ENCODE peak calls at places on chromosome 7, in seven cellular contexts. Q is MM.1S, Y is HCT116, P is hepatocyte, G is PC-9, F is GM23338, R is GM23248. C is an unnamed sample.
A peak's percentile ranks its signal among the peaks of the same experiment; 100 is the strongest.

GRCh38 chr7:26476271-26476670 is 184.6 kb downstream of the SNX10 start:
- DNase-seq in Q (no peak), P (no peak), F (peak; percentile 14), G (no peak), Y (no peak), R (no peak), C (no peak)

GRCh38 chr7:44965441-44965903 is 13.3 kb downstream of the MYO1G start:
- DNase-seq in Q (no peak), G (no peak), R (no peak), P (no peak), F (no peak), Y (no peak), C (no peak)

GRCh38 chr7:94344826-94345225 is 49.9 kb upstream of the COL1A2 start:
- DNase-seq in Y (no peak), G (no peak), Q (no peak), P (no peak), R (peak; percentile 58), F (no peak), C (peak; percentile 51)

GRCh38 chr7:74311305-74311744 is 22.1 kb downstream of the CLIP2 start:
- DNase-seq in Y (peak; percentile 29), P (no peak), G (peak; percentile 60), Q (no peak), R (peak; percentile 30), F (no peak), C (peak; percentile 84)

GRCh38 chr7:28328822-28329615 is 83.3 kb upstream of the CREB5 start:
- DNase-seq in Q (no peak), F (no peak), R (no peak), G (no peak), Y (no peak), P (no peak), C (no peak)

GRCh38 chr7:44966731-44967538 is 11.9 kb downstream of the MYO1G start:
- DNase-seq in F (no peak), R (no peak), G (peak; percentile 37), P (no peak), Q (no peak), Y (no peak), C (no peak)

GRCh38 chr7:26201261-26202018 is at the start of gene CBX3:
- DNase-seq in F (peak; percentile 96), R (peak; percentile 88), Y (peak; percentile 69), P (peak; percentile 94), G (peak; percentile 94), Q (peak; percentile 93), C (peak; percentile 84)

GRCh38 chr7:121049028-121049791 is 60.7 kb downstream of the CPED1 start:
- DNase-seq in R (no peak), F (peak; percentile 37), Y (no peak), G (no peak), P (no peak), Q (no peak), C (peak; percentile 16)

GRCh38 chr7:122301858-122302745 is 2.4 kb downstream of the FEZF1 start:
- DNase-seq in Y (no peak), F (peak; percentile 61), P (peak; percentile 17), G (no peak), R (peak; percentile 22), Q (no peak), C (no peak)

GRCh38 chr7:64618785-64619456 is 47.0 kb upstream of the ZNF107 start:
- DNase-seq in R (peak; percentile 68), Q (peak; percentile 59), Y (peak; percentile 59), F (peak; percentile 80), P (no peak), G (peak; percentile 11), C (peak; percentile 73)

GRCh38 chr7:106248616-106249015 is 36.2 kb downstream of the NAMPT start:
- DNase-seq in G (no peak), Y (no peak), R (no peak), P (no peak), Q (no peak), F (no peak), C (no peak)

GRCh38 chr7:35482231-35482630 is 212.7 kb downstream of the HERPUD2 start:
- DNase-seq in F (no peak), P (no peak), G (no peak), Y (no peak), Q (no peak), R (no peak), C (no peak)

GRCh38 chr7:159197066-159197975 is 52.7 kb upstream of the VIPR2 start:
- DNase-seq in P (peak; percentile 49), Q (peak; percentile 94), F (peak; percentile 23), G (no peak), Y (no peak), R (no peak), C (no peak)

GRCh38 chr7:101696-102376 is 90.5 kb upstream of the FAM20C start:
- DNase-seq in G (peak; percentile 50), F (no peak), R (peak; percentile 52), Y (no peak), Q (no peak), P (peak; percentile 2), C (peak; percentile 94)

GRCh38 chr7:107119376-107120100 is 49.3 kb upstream of the HBP1 start:
- DNase-seq in Y (no peak), F (no peak), R (no peak), G (no peak), P (no peak), Q (no peak), C (no peak)

GRCh38 chr7:139242741-139243281 is 11.8 kb downstream of the UBN2 start:
- DNase-seq in Y (no peak), G (peak; percentile 28), R (peak; percentile 74), F (no peak), P (peak; percentile 26), Q (no peak), C (peak; percentile 80)

GRCh38 chr7:147981072-147981813 is 609.3 kb upstream of the C7orf33 start:
- DNase-seq in R (no peak), G (no peak), Y (no peak), P (no peak), F (no peak), Q (peak; percentile 93), C (no peak)

GRCh38 chr7:134886353-134887057 is 99.8 kb upstream of the AGBL3 start:
- DNase-seq in R (peak; percentile 74), G (no peak), P (peak; percentile 38), Q (no peak), Y (no peak), F (no peak), C (peak; percentile 62)

GRCh38 chr7:37173655-37174054 is 275.0 kb downstream of the ELMO1 start:
- DNase-seq in F (no peak), P (no peak), Y (no peak), G (no peak), R (no peak), Q (no peak), C (no peak)

GRCh38 chr7:150986099-150986512 is 4.7 kb upstream of the NOS3 start:
- DNase-seq in R (peak; percentile 70), Q (peak; percentile 73), F (peak; percentile 91), P (peak; percentile 84), G (peak; percentile 69), Y (no peak), C (peak; percentile 64)

GRCh38 chr7:157002819-157003421 is 7.5 kb downstream of the MNX1 start:
- DNase-seq in R (no peak), G (no peak), P (no peak), F (peak; percentile 77), Y (no peak), Q (peak; percentile 2), C (no peak)

GRCh38 chr7:157000047-157000726 is 10.3 kb downstream of the MNX1 start:
- DNase-seq in R (no peak), P (no peak), Q (peak; percentile 54), G (no peak), Y (no peak), F (peak; percentile 73), C (no peak)

GRCh38 chr7:157000741-157001653 is 9.5 kb downstream of the MNX1 start:
- DNase-seq in P (no peak), Q (peak; percentile 5), F (no peak), Y (no peak), R (no peak), G (no peak), C (no peak)

GRCh38 chr7:157003445-157004049 is 6.9 kb downstream of the MNX1 start:
- DNase-seq in R (no peak), Q (peak; percentile 0), Y (no peak), P (no peak), F (peak; percentile 88), G (no peak), C (no peak)

DNA sequence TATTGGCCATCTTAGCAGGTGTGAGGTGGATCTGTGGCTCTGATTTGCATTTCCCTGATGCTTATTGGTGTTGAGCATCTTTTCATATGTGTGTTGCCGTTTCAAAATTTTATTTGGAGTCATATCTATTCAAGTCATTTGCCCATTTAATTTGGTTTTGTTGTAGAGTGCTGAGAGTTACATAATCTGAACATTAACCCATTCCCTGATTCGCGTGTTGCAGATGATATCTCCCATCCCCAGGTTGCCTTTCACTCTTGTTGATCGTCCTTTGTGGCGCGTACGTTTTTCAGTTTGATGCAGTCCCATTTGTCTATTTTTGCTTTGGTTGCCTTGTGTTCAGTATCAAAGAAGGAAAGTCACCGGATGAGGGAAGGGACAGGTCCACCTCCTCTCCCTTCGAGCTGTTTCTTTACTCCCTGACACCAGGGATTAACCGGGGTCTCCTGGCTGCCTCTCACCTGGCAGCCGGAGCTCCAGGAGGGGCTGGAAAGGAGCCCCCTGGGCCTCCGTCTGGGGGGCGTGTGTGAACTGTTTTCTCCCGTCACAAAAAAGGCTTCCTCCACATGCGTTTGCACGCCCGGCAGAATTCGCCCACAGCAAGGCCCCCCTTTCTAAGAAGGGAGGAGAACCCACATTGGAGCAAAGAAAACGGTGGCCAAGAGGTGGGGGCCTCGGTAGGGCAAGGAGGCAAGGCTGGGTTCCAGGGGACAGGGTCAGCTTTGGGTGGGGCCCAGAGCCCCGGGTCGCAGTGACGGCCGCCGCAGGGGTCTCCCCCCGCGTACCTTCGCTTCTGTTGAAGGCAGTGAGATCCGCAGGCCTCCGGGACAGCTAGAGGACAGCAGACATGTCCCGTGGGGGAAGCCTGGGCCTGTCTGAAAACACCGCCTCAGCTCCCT is 8.3 kb downstream of the MNX1 start:
- DNase-seq in F (peak; percentile 42), P (no peak), R (no peak), Q (peak; percentile 4), Y (no peak), G (no peak), C (no peak)
- TF ChIP-seq EZH2 in F (peak; percentile 78), P (no peak), R (peak; percentile 31), Q (no peak), Y (no peak), G (no peak), C (no peak)

GRCh38 chr7:54747234-54747633 is 11.8 kb downstream of the SEC61G start:
- DNase-seq in G (no peak), Q (no peak), P (no peak), R (no peak), F (no peak), Y (no peak), C (no peak)
- H3K9me2 ChIP-seq in G (no peaks in the 10 kb centered on the region), Q (no peaks in the 10 kb centered on the region), P (no peaks in the 10 kb centered on the region), R (no peaks in the 10 kb centered on the region), F (no peaks in the 10 kb centered on the region), Y (no peaks in the 10 kb centered on the region), C (no peaks in the 10 kb centered on the region)

GRCh38 chr7:71843677-71844076 is 568.5 kb downstream of the CALN1 start:
- DNase-seq in F (peak; percentile 33), P (no peak), Q (no peak), Y (no peak), R (no peak), G (no peak), C (no peak)
- TF ChIP-seq EZH2 in F (no peak), P (no peak), Q (no peak), Y (no peak), R (no peak), G (no peak), C (no peak)

GRCh38 chr7:100544949-100545635 is 6.1 kb downstream of the AGFG2 start:
- DNase-seq in G (peak; percentile 60), Q (no peak), P (no peak), R (peak; percentile 47), F (no peak), Y (no peak), C (peak; percentile 51)
- H3K9me2 ChIP-seq in G (no peaks in the 10 kb centered on the region), Q (no peaks in the 10 kb centered on the region), P (no peaks in the 10 kb centered on the region), R (no peaks in the 10 kb centered on the region), F (no peaks in the 10 kb centered on the region), Y (no peaks in the 10 kb centered on the region), C (no peaks in the 10 kb centered on the region)